ENCODE peak calls at places on chromosomes 12 and 14, in four cellular contexts. L is GM12878, O is HepG2, H is H1. U is an unnamed sample.

GRCh38 chr12:128783129-128783574 is 40.6 kb downstream of the SLC15A4 start:
- DNase-seq in L (no peak), O (no peak), H (no peak), U (no peak)

GRCh38 chr12:94074970-94075695 is 73.2 kb upstream of the PLXNC1 start:
- DNase-seq in L (no peak), O (peak), H (no peak), U (peak)

GRCh38 chr14:22748691-22749090 is 17.8 kb upstream of the OXA1L start:
- DNase-seq in H (no peak), L (no peak), O (no peak), U (no peak)

GRCh38 chr12:65306603-65307501 is 28.4 kb downstream of the MSRB3 start:
- DNase-seq in L (no peak), O (peak), H (no peak), U (peak)

GRCh38 chr12:27501956-27502562 is 21.9 kb upstream of the PPFIBP1 start:
- DNase-seq in O (no peak), H (no peak), L (no peak), U (no peak)

GRCh38 chr12:5083955-5084849 is 40.5 kb downstream of the KCNA5 start:
- DNase-seq in H (no peak), O (peak), L (peak), U (peak)

GRCh38 chr14:66496911-66497310 is 10.7 kb downstream of the CCDC196 start:
- DNase-seq in L (no peak), O (no peak), H (no peak), U (no peak)

GRCh38 chr12:98499668-98500456 is 15.5 kb upstream of the TMPO start:
- DNase-seq in O (no peak), H (no peak), L (no peak), U (no peak)

GRCh38 chr12:62689042-62689839 is 222.6 kb downstream of the MON2 start:
- DNase-seq in L (no peak), O (no peak), H (no peak), U (no peak)

GRCh38 chr12:59010948-59011347 is 90.6 kb upstream of the LRIG3 start:
- DNase-seq in L (no peak), H (no peak), O (no peak), U (no peak)

GRCh38 chr12:119156401-119156800 is 22.3 kb upstream of the HSPB8 start:
- DNase-seq in O (no peak), L (no peak), H (no peak), U (peak)

GRCh38 chr14:90355540-90356518 is 24.1 kb upstream of the NRDE2 start:
- DNase-seq in O (peak), H (no peak), L (no peak), U (no peak)

GRCh38 chr14:105455766-105456660 is 18.6 kb upstream of the CRIP2 start:
- DNase-seq in O (no peak), L (no peak), H (no peak), U (no peak)

GRCh38 chr12:105099355-105099754 is 8.2 kb upstream of the WASHC4 start:
- DNase-seq in H (no peak), L (no peak), O (no peak), U (no peak)

GRCh38 chr12:104424955-104425354 is 31.8 kb upstream of the CHST11 start:
- DNase-seq in H (no peak), L (no peak), O (no peak), U (no peak)

GRCh38 chr12:128245890-128246289 is 21.1 kb upstream of the TMEM132C start:
- DNase-seq in O (no peak), H (no peak), L (no peak), U (peak)

GRCh38 chr12:52949413-52950331 is 754 bp downstream of the KRT18 start:
- DNase-seq in H (no peak), O (peak), L (no peak), U (no peak)

GRCh38 chr14:34029921-34030334 is 79.1 kb upstream of the EGLN3 start:
- DNase-seq in O (no peak), H (no peak), L (no peak), U (no peak)

GRCh38 chr14:37890095-37890494 is 294.7 kb downstream of the TTC6 start:
- DNase-seq in O (no peak), H (no peak), L (no peak), U (no peak)

GRCh38 chr12:100987552-100988277 is 193.1 kb downstream of the ANO4 start:
- DNase-seq in H (no peak), O (peak), L (peak), U (peak)

GRCh38 chr14:74380845-74381244 is 32.6 kb downstream of the VRTN start:
- DNase-seq in H (no peak), L (no peak), O (no peak), U (no peak)

GRCh38 chr12:62769076-62769619 is 165.8 kb downstream of the PPM1H start:
- DNase-seq in L (no peak), H (no peak), O (no peak), U (no peak)

GRCh38 chr14:24224618-24225071 is 7.5 kb downstream of the NEDD8 start:
- DNase-seq in H (no peak), O (no peak), L (no peak), U (no peak)

GRCh38 chr12:71303199-71303598 is 136.4 kb upstream of the LGR5 start:
- DNase-seq in H (no peak), L (no peak), O (no peak), U (no peak)

GRCh38 chr14:59771577-59771976 is 99.0 kb downstream of the RTN1 start:
- DNase-seq in H (no peak), L (no peak), O (no peak), U (peak)

GRCh38 chr12:94879542-94879941 is 124.0 kb downstream of the NDUFA12 start:
- DNase-seq in O (peak), L (no peak), H (no peak), U (no peak)

GRCh38 chr12:12046401-12046800 is 24.3 kb upstream of the BCL2L14 start:
- DNase-seq in H (no peak), L (no peak), O (no peak), U (peak)

GRCh38 chr12:111412830-111413441 is 7.2 kb downstream of the SH2B3 start:
- DNase-seq in O (no peak), H (no peak), L (no peak), U (no peak)

GRCh38 chr14:31042300-31042699 is 16.1 kb upstream of the STRN3 start:
- DNase-seq in H (no peak), O (no peak), L (no peak), U (no peak)

GRCh38 chr14:105089746-105090492 is 24.7 kb upstream of the GPR132 start:
- DNase-seq in L (no peak), H (no peak), O (no peak), U (no peak)

GRCh38 chr14:106378191-106378590 is 851.8 kb downstream of the TMEM121 start:
- DNase-seq in O (no peak), L (no peak), H (no peak), U (peak)

GRCh38 chr14:94112513-94113060 is 2.1 kb downstream of the IFI27 start:
- DNase-seq in L (no peak), O (no peak), H (no peak), U (no peak)

GRCh38 chr14:94109915-94110250 is 653 bp upstream of the IFI27 start:
- DNase-seq in O (no peak), L (no peak), H (no peak), U (no peak)

GRCh38 chr14:94111276-94112095 is 950 bp downstream of the IFI27 start:
- DNase-seq in H (no peak), O (no peak), L (no peak), U (no peak)

GRCh38 chr14:94113073-94113472 is 2.5 kb downstream of the IFI27 start:
- DNase-seq in L (no peak), O (no peak), H (no peak), U (no peak)

GRCh38 chr14:94110552-94111181 is at the start of gene IFI27:
- DNase-seq in H (no peak), O (no peak), L (no peak), U (no peak)
- TF ChIP-seq TCF12 in H (no peak), O (no peak), L (no peak), U (no peak)

GRCh38 chr14:48936881-48937280 is 649.3 kb downstream of the RPS29 start:
- DNase-seq in O (no peak), H (no peak), L (no peak), U (no peak)

GRCh38 chr14:48937796-48938195 is 648.4 kb downstream of the RPS29 start:
- DNase-seq in L (no peak), H (no peak), O (no peak), U (peak)

GRCh38 chr14:48936352-48936751 is 649.8 kb downstream of the RPS29 start:
- DNase-seq in H (no peak), L (no peak), O (no peak), U (peak)
- TF ChIP-seq GABPA in H (no peak), L (no peak), O (no peak), U (no peak)

GRCh38 chr12:92629349-92630065 is 73.3 kb upstream of the PLEKHG7 start:
- DNase-seq in H (no peak), O (no peak), L (no peak), U (no peak)
- TF ChIP-seq TCF12 in H (no peak), O (no peak), L (no peak), U (no peak)

GRCh38 chr14:63051966-63052365 is 6.7 kb upstream of the KCNH5 start:
- DNase-seq in L (no peak), O (no peak), H (no peak), U (no peak)
- TF ChIP-seq GABPA in L (no peak), O (no peak), H (no peak), U (no peak)

GRCh38 chr12:109761631-109761950 is 48.0 kb downstream of the FAM222A start:
- DNase-seq in H (no peak), O (no peak), L (no peak), U (peak)

GRCh38 chr12:109759595-109759994 is 46.0 kb downstream of the FAM222A start:
- DNase-seq in L (no peak), O (no peak), H (no peak), U (peak)

GRCh38 chr12:109759076-109759420 is 45.4 kb downstream of the FAM222A start:
- DNase-seq in O (no peak), L (no peak), H (no peak), U (peak)

GRCh38 chr12:109760930-109761630 is 47.5 kb downstream of the FAM222A start:
- DNase-seq in H (no peak), O (no peak), L (no peak), U (peak)

DNA sequence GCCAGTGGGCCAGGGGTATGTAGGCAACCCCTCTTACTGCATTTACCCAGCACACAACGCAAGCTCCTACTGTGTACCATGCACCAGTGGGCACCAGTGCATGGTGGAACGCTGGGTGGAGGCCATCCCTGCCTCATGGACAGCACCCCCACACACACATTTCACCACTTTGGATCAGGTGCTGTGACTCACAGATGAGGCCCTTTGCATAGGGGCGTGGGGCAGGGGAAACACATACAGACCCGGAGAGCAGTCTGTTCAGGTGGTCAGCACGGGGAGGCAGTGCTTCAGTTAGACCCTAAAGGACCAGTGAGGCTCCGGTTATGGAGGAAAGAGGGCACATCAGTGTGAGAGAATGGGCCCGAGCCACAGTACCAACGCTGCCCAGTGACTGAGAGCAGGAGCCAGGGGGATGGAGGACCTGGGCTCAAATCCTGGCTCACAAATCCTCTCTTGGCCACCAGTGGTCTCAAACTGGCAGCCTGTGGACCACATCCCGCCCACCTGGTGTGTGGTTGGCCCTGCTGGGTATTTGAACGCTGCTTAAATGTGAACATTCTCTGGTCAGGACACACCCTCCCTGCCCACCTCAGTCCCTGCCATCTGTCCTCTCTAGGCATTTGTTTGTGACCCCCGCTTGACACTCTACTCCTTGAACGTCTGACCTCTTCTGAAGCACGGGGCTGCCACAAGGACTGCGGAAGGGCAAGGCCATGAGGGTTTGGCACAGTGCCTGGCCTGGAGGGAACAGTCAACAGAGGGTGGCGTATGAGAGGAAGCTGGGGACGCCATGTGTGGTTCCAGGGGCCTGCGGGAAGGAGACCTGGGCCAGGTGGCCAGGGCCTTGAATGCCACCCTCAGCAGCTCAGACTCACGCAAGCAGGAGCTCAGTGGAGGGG is 46.7 kb downstream of the FAM222A start:
- DNase-seq in O (peak), H (no peak), L (no peak), U (peak)
- TF ChIP-seq TCF12 in O (no peak), H (no peak), L (no peak), U (no peak)

GRCh38 chr12:55693323-55694187 is 14.1 kb downstream of the ITGA7 start:
- DNase-seq in O (no peak), H (no peak), L (no peak), U (no peak)
- TF ChIP-seq GABPA in O (no peak), H (no peak), L (no peak), U (no peak)

GRCh38 chr12:123245678-123246077 is 12.4 kb downstream of the MTRFR start:
- DNase-seq in L (no peak), H (no peak), O (no peak), U (no peak)

GRCh38 chr12:123254853-123255446 is 16.7 kb downstream of the CDK2AP1 start:
- DNase-seq in O (no peak), L (no peak), H (no peak), U (no peak)

GRCh38 chr12:123251403-123252076 is 18.3 kb downstream of the MTRFR start:
- DNase-seq in L (no peak), O (no peak), H (no peak), U (no peak)

GRCh38 chr12:123253606-123254459 is 17.8 kb downstream of the CDK2AP1 start:
- DNase-seq in H (no peak), L (no peak), O (no peak), U (no peak)

GRCh38 chr12:123250471-123251383 is 17.5 kb downstream of the MTRFR start:
- DNase-seq in H (no peak), L (no peak), O (peak), U (no peak)
- TF ChIP-seq TCF12 in H (no peak), L (no peak), O (no peak), U (no peak)

DNA sequence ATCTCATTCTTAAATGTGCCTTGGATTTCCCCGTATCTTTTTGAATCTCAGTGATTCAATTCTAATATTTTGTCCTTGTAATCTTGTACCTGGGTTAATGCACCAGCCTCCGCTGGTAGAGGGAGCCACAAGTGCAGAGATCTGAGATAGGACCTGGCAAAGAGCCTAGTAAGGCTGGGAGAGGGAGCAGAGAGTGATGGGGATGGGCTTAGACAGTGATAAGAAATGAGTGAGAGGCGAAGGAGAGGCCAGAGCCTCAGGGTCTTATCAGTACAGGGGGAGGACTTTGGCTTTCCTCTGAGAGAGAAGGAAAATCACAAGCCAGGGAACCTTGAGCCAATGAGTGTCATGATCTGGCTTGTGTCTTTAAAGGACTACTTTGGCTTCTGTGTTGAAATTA is 30.5 kb upstream of the LMNTD1 start:
- DNase-seq in L (no peak), H (peak), O (no peak), U (peak)
- TF ChIP-seq GABPA in L (no peak), H (no peak), O (no peak), U (no peak)

DNA sequence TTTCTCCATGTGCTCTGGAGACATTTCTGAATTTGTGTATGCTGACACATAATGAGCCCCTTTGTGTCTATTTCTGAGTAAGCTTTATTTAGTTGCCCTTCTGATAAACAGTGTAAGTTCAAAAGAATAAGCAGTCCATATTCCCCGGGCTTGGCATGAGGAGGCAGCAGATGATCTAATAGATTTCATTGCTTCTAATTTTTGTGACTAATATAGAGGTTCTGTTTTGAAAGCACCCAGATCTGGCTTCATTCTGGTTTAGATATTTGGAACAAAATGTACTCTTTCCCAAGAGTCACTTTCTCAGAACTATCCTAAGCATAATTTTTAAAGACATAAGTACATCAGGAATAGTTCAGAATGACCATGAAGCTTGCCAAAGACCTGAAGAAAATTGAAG is 290.9 kb downstream of the BTG1 start:
- DNase-seq in H (no peak), L (no peak), O (no peak), U (no peak)
- TF ChIP-seq TCF12 in H (no peak), L (no peak), O (no peak), U (no peak)

GRCh38 chr14:62655161-62655560 is 390.1 kb downstream of the KCNH5 start:
- DNase-seq in L (no peak), O (no peak), H (no peak), U (no peak)
- TF ChIP-seq GABPA in L (no peak), O (no peak), H (no peak), U (no peak)